ENCODE peak calls at places on chromosome 22, in seven cellular contexts. M is lung, E is kidney, I is keratinocyte, Q is suprapubic skin, G is osteoblast, O is lower lobe of right lung. D is an unnamed sample.

GRCh38 chr22:30870451-30871345 is 97.9 kb downstream of the MORC2 start:
- DNase-seq in M (no peak), G (peak; percentile 62), E (peak; percentile 54), Q (peak; percentile 46), O (peak; percentile 32), I (no peak), D (peak; percentile 70)

GRCh38 chr22:38796262-38796957 is 2.5 kb upstream of the DNAL4 start:
- DNase-seq in G (no peak), O (no peak), Q (no peak), I (no peak), E (no peak), M (no peak), D (no peak)

GRCh38 chr22:27238935-27239510 is 562.5 kb downstream of the MN1 start:
- DNase-seq in E (peak; percentile 90), O (peak; percentile 52), Q (no peak), I (peak; percentile 75), M (peak; percentile 62), G (peak; percentile 94), D (no peak)

GRCh38 chr22:47596176-47596690 is 833.8 kb downstream of the TBC1D22A start:
- DNase-seq in I (no peak), O (no peak), E (no peak), M (no peak), Q (no peak), G (no peak), D (no peak)

GRCh38 chr22:25942126-25942988 is 200.4 kb downstream of the MYO18B start:
- DNase-seq in G (no peak), I (no peak), E (no peak), M (no peak), Q (no peak), O (no peak), D (no peak)

GRCh38 chr22:48756146-48757111 is 1071.2 kb downstream of the BRD1 start:
- DNase-seq in M (peak; percentile 24), O (peak; percentile 31), Q (no peak), E (no peak), I (no peak), G (peak; percentile 83), D (peak; percentile 55)

GRCh38 chr22:38570841-38571364 is 920 bp upstream of the DMC1 start:
- DNase-seq in I (no peak), O (peak; percentile 51), E (peak; percentile 73), Q (peak; percentile 64), M (no peak), G (no peak), D (peak; percentile 78)

GRCh38 chr22:46619830-46620501 is at the start of gene GRAMD4:
- DNase-seq in G (peak; percentile 75), Q (no peak), M (no peak), O (no peak), I (no peak), E (no peak), D (peak; percentile 73)

GRCh38 chr22:33130473-33130872 is 72.3 kb upstream of the SYN3 start:
- DNase-seq in Q (no peak), O (no peak), M (no peak), I (no peak), G (no peak), E (no peak), D (no peak)

GRCh38 chr22:48581821-48582469 is 1245.7 kb downstream of the BRD1 start:
- DNase-seq in E (peak; percentile 27), I (no peak), G (no peak), M (no peak), Q (no peak), O (peak; percentile 38), D (no peak)

GRCh38 chr22:31288496-31289235 is 3.6 kb downstream of the PIK3IP1 start:
- DNase-seq in G (no peak), Q (no peak), M (peak; percentile 52), O (no peak), E (no peak), I (no peak), D (no peak)

GRCh38 chr22:20503816-20504215 is 3.6 kb upstream of the MED15 start:
- DNase-seq in O (peak; percentile 8), Q (no peak), M (no peak), E (no peak), I (no peak), G (no peak), D (no peak)

GRCh38 chr22:40348025-40348658 is 1.8 kb downstream of the ADSL start:
- DNase-seq in O (no peak), I (no peak), E (no peak), M (no peak), G (peak; percentile 94), Q (no peak), D (peak; percentile 84)

GRCh38 chr22:40345271-40345670 is 1.0 kb upstream of the ADSL start:
- DNase-seq in E (no peak), Q (no peak), O (no peak), I (peak; percentile 64), M (no peak), G (no peak), D (no peak)

GRCh38 chr22:40345801-40346177 is 511 bp upstream of the ADSL start:
- DNase-seq in O (peak; percentile 64), M (peak; percentile 39), E (peak; percentile 79), I (no peak), G (no peak), Q (peak; percentile 76), D (peak; percentile 85)

GRCh38 chr22:40347300-40347699 is 1.0 kb downstream of the ADSL start:
- DNase-seq in Q (no peak), E (no peak), I (no peak), O (no peak), G (no peak), M (no peak), D (no peak)

GRCh38 chr22:40346178-40347064 is at the start of gene ADSL:
- DNase-seq in O (peak; percentile 93), G (peak; percentile 95), M (peak; percentile 89), E (peak; percentile 96), I (no peak), Q (peak; percentile 92), D (peak; percentile 97)
- TF ChIP-seq CTCF in O (no peak), G (peak; percentile 11), M (no peak), E (no peak), I (no peak), Q (no peak), D (no peak)

GRCh38 chr22:44187652-44188230 is 7.0 kb downstream of the PARVG start:
- DNase-seq in M (no peak), Q (no peak), O (no peak), I (no peak), G (no peak), E (peak; percentile 41), D (no peak)
- H3K36me3 ChIP-seq in M (no peaks in the 10 kb centered on the region), Q (no peaks in the 10 kb centered on the region), O (peaks cover 4% of the 10 kb centered on the region), I (no peaks in the 10 kb centered on the region), G (no peaks in the 10 kb centered on the region), E (no peaks in the 10 kb centered on the region), D (no peaks in the 10 kb centered on the region)

DNA sequence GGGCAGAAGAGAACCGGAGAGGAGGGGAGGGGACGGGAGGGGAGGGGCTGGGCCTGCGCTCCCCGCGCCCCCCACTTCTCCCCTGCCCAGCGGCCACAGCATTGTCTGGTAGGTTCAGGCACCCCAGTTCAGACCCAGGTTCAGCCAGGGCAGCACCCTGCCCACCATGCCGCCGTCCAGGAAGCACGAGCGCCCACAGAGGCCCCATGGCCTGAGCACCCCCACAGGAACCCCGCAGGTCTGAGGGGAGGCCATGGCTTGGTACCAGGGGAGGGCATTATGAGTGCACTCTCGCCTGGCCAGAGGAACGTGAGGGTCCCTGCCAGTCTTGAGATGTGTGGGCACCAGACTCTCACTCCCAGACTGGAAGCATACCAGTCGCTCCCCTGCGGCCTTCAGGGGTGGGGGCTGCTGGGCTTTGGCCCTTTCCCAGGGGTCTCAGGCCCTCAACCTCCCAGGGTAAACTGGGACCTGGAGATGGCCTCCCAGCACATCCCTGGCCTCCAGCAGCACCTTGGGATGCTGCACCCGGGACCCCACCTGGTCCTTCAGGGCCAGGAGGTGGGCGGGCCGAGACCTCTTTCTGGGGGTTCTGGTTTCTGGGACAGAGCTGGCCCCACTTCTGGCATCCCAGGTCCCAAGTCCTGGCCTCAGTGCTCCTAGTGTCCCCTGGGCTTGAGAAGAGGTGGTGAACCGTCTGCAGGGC is 598 bp upstream of the PLXNB2 start:
- DNase-seq in I (no peak), M (no peak), G (peak; percentile 90), E (peak; percentile 88), O (no peak), Q (no peak), D (no peak)
- H3K4me1 ChIP-seq in I (peaks cover 26% of the 10 kb centered on the region), M (peaks cover 37% of the 10 kb centered on the region), G (peaks cover 48% of the 10 kb centered on the region), E (peaks cover 47% of the 10 kb centered on the region), O (peaks cover 59% of the 10 kb centered on the region), Q (peaks cover 55% of the 10 kb centered on the region), D (peaks cover 63% of the 10 kb centered on the region)

GRCh38 chr22:21816787-21817496 is 50.5 kb downstream of the MAPK1 start:
- DNase-seq in O (no peak), I (peak; percentile 26), Q (no peak), M (no peak), G (peak; percentile 92), E (no peak), D (no peak)
- TF ChIP-seq CTCF in O (no peak), I (no peak), Q (no peak), M (no peak), G (no peak), E (no peak), D (no peak)

DNA sequence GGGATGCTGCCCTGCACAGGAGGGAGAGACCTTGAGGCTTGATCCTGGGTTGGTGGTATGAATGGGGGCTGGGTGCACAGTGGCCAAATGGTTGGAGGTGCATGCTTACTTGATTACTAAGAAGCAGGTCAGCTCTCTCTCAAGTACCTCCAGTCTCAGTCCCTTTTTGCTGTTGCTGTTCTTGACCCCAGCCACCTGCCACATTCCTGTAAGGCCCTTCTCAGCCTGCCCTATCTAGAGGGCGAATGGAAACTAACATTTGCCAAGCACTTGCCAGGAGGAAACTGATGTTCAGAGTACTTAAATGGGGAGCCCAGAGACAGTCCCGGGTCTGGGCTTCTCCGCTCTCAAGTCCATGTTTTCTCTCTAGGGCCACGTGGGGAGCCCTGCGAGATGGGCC is 39.9 kb downstream of the CABIN1 start:
- DNase-seq in G (no peak), M (no peak), O (no peak), E (no peak), Q (peak; percentile 44), I (no peak), D (no peak)
- H3K36me3 ChIP-seq in G (peaks cover 32% of the 10 kb centered on the region), M (peaks cover 54% of the 10 kb centered on the region), O (peaks cover 87% of the 10 kb centered on the region), E (peaks cover 31% of the 10 kb centered on the region), Q (peaks cover 65% of the 10 kb centered on the region), I (peaks cover 34% of the 10 kb centered on the region), D (peaks cover 57% of the 10 kb centered on the region)

GRCh38 chr22:37552560-37553163 is 7.6 kb upstream of the CDC42EP1 start:
- DNase-seq in I (no peak), M (no peak), E (peak; percentile 89), O (no peak), G (peak; percentile 88), Q (no peak), D (no peak)

GRCh38 chr22:37556750-37557149 is 3.5 kb upstream of the CDC42EP1 start:
- DNase-seq in Q (no peak), M (no peak), E (no peak), O (no peak), I (no peak), G (peak; percentile 39), D (no peak)

GRCh38 chr22:37551981-37552380 is 8.3 kb upstream of the CDC42EP1 start:
- DNase-seq in O (no peak), I (no peak), G (peak; percentile 18), M (no peak), Q (no peak), E (no peak), D (no peak)

GRCh38 chr22:37555029-37555428 is 5.3 kb upstream of the CDC42EP1 start:
- DNase-seq in Q (no peak), E (no peak), M (no peak), G (peak; percentile 23), I (no peak), O (no peak), D (no peak)

DNA sequence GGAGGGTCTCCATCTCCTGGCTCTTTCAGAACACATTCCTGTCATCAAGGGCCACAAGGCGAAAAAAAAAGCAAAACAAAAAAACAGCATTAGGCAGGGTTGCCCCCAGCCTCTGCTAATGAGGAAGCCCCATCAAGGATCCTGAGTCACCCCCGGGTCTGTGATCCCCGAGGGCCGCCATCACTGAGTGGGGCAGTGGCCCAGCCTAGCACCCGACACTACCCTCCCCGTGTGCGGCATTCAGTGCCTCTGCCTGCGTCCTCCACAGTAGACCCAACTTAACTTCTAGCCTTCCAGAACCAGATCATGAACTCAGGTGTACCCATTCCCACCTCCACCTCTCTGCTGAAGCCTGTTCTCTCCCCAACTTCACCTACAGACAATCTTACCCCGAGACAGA is 6.6 kb upstream of the CDC42EP1 start:
- DNase-seq in I (no peak), M (no peak), G (peak; percentile 73), Q (no peak), O (no peak), E (no peak), D (no peak)
- H3K4me1 ChIP-seq in I (peaks cover 24% of the 10 kb centered on the region), M (peaks cover 15% of the 10 kb centered on the region), G (peaks cover 22% of the 10 kb centered on the region), Q (peaks cover 55% of the 10 kb centered on the region), O (peaks cover 64% of the 10 kb centered on the region), E (peaks cover 39% of the 10 kb centered on the region), D (peaks cover 47% of the 10 kb centered on the region)